ENCODE peak calls at places on chromosomes 2 and 18, in six cellular contexts. One of them, this sample, is unnamed.

GRCh38 chr18:8045160-8045885 is 478.2 kb downstream of the PTPRM start:
- DNase-seq in transverse colon: no peak
- DNase-seq in T follicular helper cell: no peak
- DNase-seq in NCI-H774: no peak
- DNase-seq in nephron progenitor cell: no peak
- DNase-seq in EH: peak; percentile 27
- DNase-seq in this sample: no peak

GRCh38 chr2:207288628-207289027 is 122.9 kb upstream of the KLF7 start:
- DNase-seq in transverse colon: no peak
- DNase-seq in T follicular helper cell: no peak
- DNase-seq in EH: peak; percentile 45
- DNase-seq in NCI-H774: no peak
- DNase-seq in nephron progenitor cell: no peak
- DNase-seq in this sample: no peak

GRCh38 chr2:28636491-28636890 is 115.1 kb upstream of the PPP1CB start:
- DNase-seq in transverse colon: no peak
- DNase-seq in nephron progenitor cell: no peak
- DNase-seq in EH: no peak
- DNase-seq in NCI-H774: no peak
- DNase-seq in T follicular helper cell: no peak
- DNase-seq in this sample: peak; percentile 69

GRCh38 chr2:217628061-217628460 is 374.7 kb downstream of the TNS1 start:
- DNase-seq in NCI-H774: no peak
- DNase-seq in nephron progenitor cell: no peak
- DNase-seq in transverse colon: no peak
- DNase-seq in EH: no peak
- DNase-seq in T follicular helper cell: no peak
- DNase-seq in this sample: no peak

GRCh38 chr2:181357979-181358378 is 99.2 kb upstream of the ITGA4 start:
- DNase-seq in NCI-H774: no peak
- DNase-seq in T follicular helper cell: no peak
- DNase-seq in transverse colon: no peak
- DNase-seq in nephron progenitor cell: no peak
- DNase-seq in EH: no peak
- DNase-seq in this sample: no peak

GRCh38 chr2:163175294-163175693 is 336.7 kb upstream of the KCNH7 start:
- DNase-seq in NCI-H774: no peak
- DNase-seq in nephron progenitor cell: peak; percentile 12
- DNase-seq in transverse colon: no peak
- DNase-seq in T follicular helper cell: no peak
- DNase-seq in EH: no peak
- DNase-seq in this sample: no peak

GRCh38 chr2:102051659-102052366 is 60.1 kb downstream of the IL1R2 start:
- DNase-seq in transverse colon: no peak
- DNase-seq in EH: peak; percentile 83
- DNase-seq in nephron progenitor cell: no peak
- DNase-seq in T follicular helper cell: no peak
- DNase-seq in NCI-H774: no peak
- DNase-seq in this sample: no peak

GRCh38 chr18:78976697-78977626 is 2.7 kb upstream of the SALL3 start:
- DNase-seq in transverse colon: no peak
- DNase-seq in EH: no peak
- DNase-seq in nephron progenitor cell: peak; percentile 31
- DNase-seq in NCI-H774: no peak
- DNase-seq in T follicular helper cell: no peak
- DNase-seq in this sample: no peak

GRCh38 chr2:36355890-36356198 is 266 bp downstream of the CRIM1 start:
- DNase-seq in nephron progenitor cell: no peak
- DNase-seq in transverse colon: no peak
- DNase-seq in EH: no peak
- DNase-seq in T follicular helper cell: no peak
- DNase-seq in NCI-H774: no peak
- DNase-seq in this sample: no peak

GRCh38 chr2:191144217-191144616 is 6.6 kb downstream of the STAT4 start:
- DNase-seq in nephron progenitor cell: no peak
- DNase-seq in NCI-H774: no peak
- DNase-seq in T follicular helper cell: no peak
- DNase-seq in transverse colon: no peak
- DNase-seq in EH: peak; percentile 12
- DNase-seq in this sample: no peak

GRCh38 chr2:164205347-164205746 is 415.9 kb downstream of the GRB14 start:
- DNase-seq in EH: peak; percentile 91
- DNase-seq in nephron progenitor cell: no peak
- DNase-seq in transverse colon: no peak
- DNase-seq in NCI-H774: no peak
- DNase-seq in T follicular helper cell: no peak
- DNase-seq in this sample: no peak

GRCh38 chr2:194252127-194252526 is 1404.9 kb upstream of the SLC39A10 start:
- DNase-seq in nephron progenitor cell: no peak
- DNase-seq in T follicular helper cell: no peak
- DNase-seq in NCI-H774: no peak
- DNase-seq in EH: no peak
- DNase-seq in transverse colon: no peak
- DNase-seq in this sample: no peak

GRCh38 chr18:13095466-13095865 is 104.3 kb downstream of the CEP192 start:
- DNase-seq in NCI-H774: no peak
- DNase-seq in T follicular helper cell: no peak
- DNase-seq in EH: no peak
- DNase-seq in nephron progenitor cell: no peak
- DNase-seq in transverse colon: no peak
- DNase-seq in this sample: no peak

GRCh38 chr2:88307817-88308216 is 137.7 kb downstream of the THNSL2 start:
- DNase-seq in EH: peak; percentile 7
- DNase-seq in T follicular helper cell: no peak
- DNase-seq in NCI-H774: no peak
- DNase-seq in nephron progenitor cell: no peak
- DNase-seq in transverse colon: no peak
- DNase-seq in this sample: peak; percentile 37

GRCh38 chr2:173048901-173049661 is 26.6 kb upstream of the MAP3K20 start:
- DNase-seq in NCI-H774: peak; percentile 4
- DNase-seq in T follicular helper cell: no peak
- DNase-seq in transverse colon: peak; percentile 59
- DNase-seq in nephron progenitor cell: no peak
- DNase-seq in EH: peak; percentile 95
- DNase-seq in this sample: peak; percentile 1

GRCh38 chr2:23412556-23413155 is 27.7 kb downstream of the KLHL29 start:
- DNase-seq in EH: peak; percentile 76
- DNase-seq in transverse colon: no peak
- DNase-seq in NCI-H774: no peak
- DNase-seq in T follicular helper cell: no peak
- DNase-seq in nephron progenitor cell: no peak
- DNase-seq in this sample: no peak

GRCh38 chr2:104844813-104845551 is 8.9 kb upstream of the POU3F3 start:
- DNase-seq in nephron progenitor cell: peak; percentile 81
- DNase-seq in transverse colon: no peak
- DNase-seq in NCI-H774: peak; percentile 34
- DNase-seq in T follicular helper cell: no peak
- DNase-seq in EH: no peak
- DNase-seq in this sample: no peak

GRCh38 chr2:204971219-204971907 is 426.1 kb downstream of the PARD3B start:
- DNase-seq in EH: no peak
- DNase-seq in NCI-H774: no peak
- DNase-seq in transverse colon: no peak
- DNase-seq in T follicular helper cell: no peak
- DNase-seq in nephron progenitor cell: no peak
- DNase-seq in this sample: no peak

GRCh38 chr2:95052804-95053535 is 27.5 kb downstream of the MAL start:
- DNase-seq in nephron progenitor cell: no peak
- DNase-seq in EH: no peak
- DNase-seq in NCI-H774: no peak
- DNase-seq in transverse colon: no peak
- DNase-seq in T follicular helper cell: no peak
- DNase-seq in this sample: no peak

GRCh38 chr2:152155209-152155608 is 20.4 kb downstream of the STAM2 start:
- DNase-seq in transverse colon: no peak
- DNase-seq in nephron progenitor cell: no peak
- DNase-seq in T follicular helper cell: no peak
- DNase-seq in EH: no peak
- DNase-seq in NCI-H774: no peak
- DNase-seq in this sample: no peak

GRCh38 chr2:239038773-239039478 is 191.0 kb downstream of the TWIST2 start:
- DNase-seq in EH: no peak
- DNase-seq in T follicular helper cell: no peak
- DNase-seq in nephron progenitor cell: no peak
- DNase-seq in transverse colon: no peak
- DNase-seq in NCI-H774: no peak
- DNase-seq in this sample: no peak

GRCh38 chr2:6423131-6423530 is 442.6 kb downstream of the CMPK2 start:
- DNase-seq in T follicular helper cell: no peak
- DNase-seq in nephron progenitor cell: no peak
- DNase-seq in transverse colon: no peak
- DNase-seq in NCI-H774: no peak
- DNase-seq in EH: peak; percentile 3
- DNase-seq in this sample: no peak

GRCh38 chr18:61047794-61048193 is 285.4 kb upstream of the CDH20 start:
- DNase-seq in EH: no peak
- DNase-seq in NCI-H774: no peak
- DNase-seq in T follicular helper cell: no peak
- DNase-seq in transverse colon: no peak
- DNase-seq in nephron progenitor cell: no peak
- DNase-seq in this sample: no peak

GRCh38 chr2:167406558-167406957 is 518.3 kb downstream of the XIRP2 start:
- DNase-seq in EH: peak; percentile 48
- DNase-seq in nephron progenitor cell: peak; percentile 2
- DNase-seq in transverse colon: no peak
- DNase-seq in T follicular helper cell: no peak
- DNase-seq in NCI-H774: no peak
- DNase-seq in this sample: no peak

GRCh38 chr2:32777714-32778113 is 149.9 kb downstream of the TTC27 start:
- DNase-seq in NCI-H774: no peak
- DNase-seq in EH: no peak
- DNase-seq in nephron progenitor cell: no peak
- DNase-seq in transverse colon: no peak
- DNase-seq in T follicular helper cell: no peak
- DNase-seq in this sample: no peak

GRCh38 chr2:4979127-4979526 is 713.1 kb upstream of the SOX11 start:
- DNase-seq in EH: no peak
- DNase-seq in transverse colon: no peak
- DNase-seq in NCI-H774: no peak
- DNase-seq in nephron progenitor cell: no peak
- DNase-seq in T follicular helper cell: no peak
- DNase-seq in this sample: no peak

GRCh38 chr2:68888038-68888704 is 17.0 kb upstream of the BMP10 start:
- DNase-seq in T follicular helper cell: no peak
- DNase-seq in NCI-H774: no peak
- DNase-seq in transverse colon: no peak
- DNase-seq in nephron progenitor cell: no peak
- DNase-seq in EH: no peak
- DNase-seq in this sample: no peak

GRCh38 chr2:108383146-108383830 is 5.5 kb downstream of the SULT1C4 start:
- DNase-seq in nephron progenitor cell: no peak
- DNase-seq in NCI-H774: no peak
- DNase-seq in transverse colon: no peak
- DNase-seq in EH: peak; percentile 52
- DNase-seq in T follicular helper cell: no peak
- DNase-seq in this sample: no peak

GRCh38 chr2:174072069-174072468 is 106.9 kb upstream of the SP3 start:
- DNase-seq in transverse colon: no peak
- DNase-seq in T follicular helper cell: no peak
- DNase-seq in EH: no peak
- DNase-seq in NCI-H774: no peak
- DNase-seq in nephron progenitor cell: no peak
- DNase-seq in this sample: no peak

GRCh38 chr2:55888941-55889340 is 34.6 kb downstream of the EFEMP1 start:
- DNase-seq in transverse colon: no peak
- DNase-seq in nephron progenitor cell: no peak
- DNase-seq in NCI-H774: no peak
- DNase-seq in T follicular helper cell: no peak
- DNase-seq in EH: peak; percentile 83
- DNase-seq in this sample: no peak

GRCh38 chr18:697771-698170 is 14.7 kb downstream of the ENOSF1 start:
- DNase-seq in NCI-H774: no peak
- DNase-seq in T follicular helper cell: no peak
- DNase-seq in transverse colon: no peak
- DNase-seq in EH: no peak
- DNase-seq in nephron progenitor cell: peak; percentile 9
- DNase-seq in this sample: no peak

GRCh38 chr18:6821346-6821745 is 91.8 kb downstream of the ARHGAP28 start:
- DNase-seq in NCI-H774: no peak
- DNase-seq in transverse colon: no peak
- DNase-seq in T follicular helper cell: no peak
- DNase-seq in nephron progenitor cell: no peak
- DNase-seq in EH: peak; percentile 61
- DNase-seq in this sample: no peak

This sample was measured in SHP77.